ENCODE peak calls at places on chromosomes 5 and 9, in nine cellular contexts. One of them, this sample, is unnamed.

GRCh38 chr5:144374637-144375036 is 204.0 kb downstream of the KCTD16 start:
- DNase-seq in body of pancreas: no peak
- DNase-seq in astrocyte of the cerebellum: no peak
- DNase-seq in foreskin fibroblast: no peak
- DNase-seq in posterior vena cava: no peak
- DNase-seq in AG04449: no peak
- DNase-seq in OCI-LY7: no peak
- DNase-seq in kidney tubule cell: no peak
- DNase-seq in stimulated activated CD4-positive, alpha-beta T cell treated with anti-CD3 and anti-CD28 coated beads, Interleukin-12 subunit alpha, Interleukin-12 subunit beta, amount 100 ng/mL, for 48 hours: no peak
- DNase-seq in this sample: no peak

GRCh38 chr5:37039824-37040223 is 163.3 kb downstream of the NIPBL start:
- DNase-seq in OCI-LY7: no peak
- DNase-seq in kidney tubule cell: no peak
- DNase-seq in posterior vena cava: no peak
- DNase-seq in body of pancreas: no peak
- DNase-seq in foreskin fibroblast: no peak
- DNase-seq in AG04449: no peak
- DNase-seq in astrocyte of the cerebellum: no peak
- DNase-seq in stimulated activated CD4-positive, alpha-beta T cell treated with anti-CD3 and anti-CD28 coated beads, Interleukin-12 subunit alpha, Interleukin-12 subunit beta, amount 100 ng/mL, for 48 hours: no peak
- DNase-seq in this sample: no peak

GRCh38 chr9:116795859-116796258 is 108.8 kb downstream of the TRIM32 start:
- DNase-seq in body of pancreas: no peak
- DNase-seq in stimulated activated CD4-positive, alpha-beta T cell treated with anti-CD3 and anti-CD28 coated beads, Interleukin-12 subunit alpha, Interleukin-12 subunit beta, amount 100 ng/mL, for 48 hours: no peak
- DNase-seq in posterior vena cava: no peak
- DNase-seq in AG04449: no peak
- DNase-seq in astrocyte of the cerebellum: no peak
- DNase-seq in kidney tubule cell: no peak
- DNase-seq in OCI-LY7: no peak
- DNase-seq in foreskin fibroblast: no peak
- DNase-seq in this sample: no peak

GRCh38 chr5:172820046-172820767 is 13.8 kb upstream of the ERGIC1 start:
- DNase-seq in foreskin fibroblast: no peak
- DNase-seq in posterior vena cava: no peak
- DNase-seq in kidney tubule cell: peak
- DNase-seq in AG04449: no peak
- DNase-seq in OCI-LY7: no peak
- DNase-seq in stimulated activated CD4-positive, alpha-beta T cell treated with anti-CD3 and anti-CD28 coated beads, Interleukin-12 subunit alpha, Interleukin-12 subunit beta, amount 100 ng/mL, for 48 hours: peak
- DNase-seq in body of pancreas: peak
- DNase-seq in astrocyte of the cerebellum: peak
- DNase-seq in this sample: no peak

GRCh38 chr9:136946228-136946892 is 1.3 kb downstream of the C8G start:
- DNase-seq in AG04449: no peak
- DNase-seq in body of pancreas: no peak
- DNase-seq in kidney tubule cell: no peak
- DNase-seq in posterior vena cava: no peak
- DNase-seq in astrocyte of the cerebellum: no peak
- DNase-seq in stimulated activated CD4-positive, alpha-beta T cell treated with anti-CD3 and anti-CD28 coated beads, Interleukin-12 subunit alpha, Interleukin-12 subunit beta, amount 100 ng/mL, for 48 hours: no peak
- DNase-seq in OCI-LY7: no peak
- DNase-seq in foreskin fibroblast: no peak
- DNase-seq in this sample: peak

GRCh38 chr9:109488791-109489492 is 9.2 kb downstream of the PTPN3 start:
- DNase-seq in astrocyte of the cerebellum: no peak
- DNase-seq in body of pancreas: no peak
- DNase-seq in AG04449: no peak
- DNase-seq in posterior vena cava: no peak
- DNase-seq in OCI-LY7: no peak
- DNase-seq in stimulated activated CD4-positive, alpha-beta T cell treated with anti-CD3 and anti-CD28 coated beads, Interleukin-12 subunit alpha, Interleukin-12 subunit beta, amount 100 ng/mL, for 48 hours: no peak
- DNase-seq in foreskin fibroblast: no peak
- DNase-seq in kidney tubule cell: peak
- DNase-seq in this sample: no peak

GRCh38 chr9:93555370-93555769 is 21.0 kb upstream of the PHF2 start:
- DNase-seq in posterior vena cava: no peak
- DNase-seq in foreskin fibroblast: no peak
- DNase-seq in astrocyte of the cerebellum: no peak
- DNase-seq in kidney tubule cell: no peak
- DNase-seq in AG04449: no peak
- DNase-seq in body of pancreas: no peak
- DNase-seq in OCI-LY7: no peak
- DNase-seq in stimulated activated CD4-positive, alpha-beta T cell treated with anti-CD3 and anti-CD28 coated beads, Interleukin-12 subunit alpha, Interleukin-12 subunit beta, amount 100 ng/mL, for 48 hours: no peak
- DNase-seq in this sample: no peak

GRCh38 chr5:31007672-31008071 is 185.8 kb upstream of the CDH6 start:
- DNase-seq in AG04449: no peak
- DNase-seq in stimulated activated CD4-positive, alpha-beta T cell treated with anti-CD3 and anti-CD28 coated beads, Interleukin-12 subunit alpha, Interleukin-12 subunit beta, amount 100 ng/mL, for 48 hours: no peak
- DNase-seq in OCI-LY7: no peak
- DNase-seq in astrocyte of the cerebellum: no peak
- DNase-seq in foreskin fibroblast: no peak
- DNase-seq in kidney tubule cell: no peak
- DNase-seq in body of pancreas: no peak
- DNase-seq in posterior vena cava: no peak
- DNase-seq in this sample: no peak

GRCh38 chr5:118984602-118985001 is 3.7 kb downstream of the DTWD2 start:
- DNase-seq in OCI-LY7: no peak
- DNase-seq in posterior vena cava: no peak
- DNase-seq in AG04449: peak
- DNase-seq in astrocyte of the cerebellum: peak
- DNase-seq in kidney tubule cell: peak
- DNase-seq in foreskin fibroblast: peak
- DNase-seq in stimulated activated CD4-positive, alpha-beta T cell treated with anti-CD3 and anti-CD28 coated beads, Interleukin-12 subunit alpha, Interleukin-12 subunit beta, amount 100 ng/mL, for 48 hours: no peak
- DNase-seq in body of pancreas: no peak
- DNase-seq in this sample: no peak

GRCh38 chr9:33447404-33448158 is at the start of gene AQP3:
- DNase-seq in AG04449: no peak
- DNase-seq in kidney tubule cell: peak
- DNase-seq in foreskin fibroblast: peak
- DNase-seq in OCI-LY7: peak
- DNase-seq in stimulated activated CD4-positive, alpha-beta T cell treated with anti-CD3 and anti-CD28 coated beads, Interleukin-12 subunit alpha, Interleukin-12 subunit beta, amount 100 ng/mL, for 48 hours: peak
- DNase-seq in body of pancreas: peak
- DNase-seq in astrocyte of the cerebellum: no peak
- DNase-seq in posterior vena cava: peak
- DNase-seq in this sample: peak

GRCh38 chr5:159785639-159786038 is 130.6 kb upstream of the ADRA1B start:
- DNase-seq in astrocyte of the cerebellum: no peak
- DNase-seq in foreskin fibroblast: peak
- DNase-seq in stimulated activated CD4-positive, alpha-beta T cell treated with anti-CD3 and anti-CD28 coated beads, Interleukin-12 subunit alpha, Interleukin-12 subunit beta, amount 100 ng/mL, for 48 hours: no peak
- DNase-seq in kidney tubule cell: no peak
- DNase-seq in posterior vena cava: no peak
- DNase-seq in body of pancreas: no peak
- DNase-seq in AG04449: no peak
- DNase-seq in OCI-LY7: no peak
- DNase-seq in this sample: no peak

GRCh38 chr9:37913480-37914153 is 9.7 kb upstream of the SLC25A51 start:
- DNase-seq in AG04449: no peak
- DNase-seq in body of pancreas: peak
- DNase-seq in kidney tubule cell: peak
- DNase-seq in astrocyte of the cerebellum: no peak
- DNase-seq in posterior vena cava: peak
- DNase-seq in OCI-LY7: peak
- DNase-seq in stimulated activated CD4-positive, alpha-beta T cell treated with anti-CD3 and anti-CD28 coated beads, Interleukin-12 subunit alpha, Interleukin-12 subunit beta, amount 100 ng/mL, for 48 hours: peak
- DNase-seq in foreskin fibroblast: peak
- DNase-seq in this sample: peak

GRCh38 chr5:30401479-30402058 is 791.9 kb upstream of the CDH6 start:
- DNase-seq in AG04449: no peak
- DNase-seq in OCI-LY7: peak
- DNase-seq in stimulated activated CD4-positive, alpha-beta T cell treated with anti-CD3 and anti-CD28 coated beads, Interleukin-12 subunit alpha, Interleukin-12 subunit beta, amount 100 ng/mL, for 48 hours: no peak
- DNase-seq in kidney tubule cell: peak
- DNase-seq in foreskin fibroblast: no peak
- DNase-seq in posterior vena cava: no peak
- DNase-seq in body of pancreas: peak
- DNase-seq in astrocyte of the cerebellum: peak
- DNase-seq in this sample: no peak

GRCh38 chr9:99076483-99077171 is 28.3 kb upstream of the TGFBR1 start:
- DNase-seq in AG04449: no peak
- DNase-seq in kidney tubule cell: no peak
- DNase-seq in OCI-LY7: no peak
- DNase-seq in body of pancreas: no peak
- DNase-seq in foreskin fibroblast: no peak
- DNase-seq in astrocyte of the cerebellum: no peak
- DNase-seq in posterior vena cava: no peak
- DNase-seq in stimulated activated CD4-positive, alpha-beta T cell treated with anti-CD3 and anti-CD28 coated beads, Interleukin-12 subunit alpha, Interleukin-12 subunit beta, amount 100 ng/mL, for 48 hours: no peak
- DNase-seq in this sample: peak

GRCh38 chr5:8848997-8849585 is 696.8 kb downstream of the SEMA5A start:
- DNase-seq in foreskin fibroblast: peak
- DNase-seq in stimulated activated CD4-positive, alpha-beta T cell treated with anti-CD3 and anti-CD28 coated beads, Interleukin-12 subunit alpha, Interleukin-12 subunit beta, amount 100 ng/mL, for 48 hours: no peak
- DNase-seq in kidney tubule cell: peak
- DNase-seq in astrocyte of the cerebellum: no peak
- DNase-seq in body of pancreas: no peak
- DNase-seq in AG04449: peak
- DNase-seq in OCI-LY7: no peak
- DNase-seq in posterior vena cava: no peak
- DNase-seq in this sample: no peak

GRCh38 chr5:107919969-107920368 is 249.2 kb upstream of the EFNA5 start:
- DNase-seq in foreskin fibroblast: no peak
- DNase-seq in OCI-LY7: no peak
- DNase-seq in body of pancreas: no peak
- DNase-seq in posterior vena cava: no peak
- DNase-seq in astrocyte of the cerebellum: no peak
- DNase-seq in stimulated activated CD4-positive, alpha-beta T cell treated with anti-CD3 and anti-CD28 coated beads, Interleukin-12 subunit alpha, Interleukin-12 subunit beta, amount 100 ng/mL, for 48 hours: no peak
- DNase-seq in kidney tubule cell: no peak
- DNase-seq in AG04449: no peak
- DNase-seq in this sample: no peak

GRCh38 chr5:95327211-95327610 is 42.3 kb upstream of the MCTP1 start:
- DNase-seq in body of pancreas: no peak
- DNase-seq in stimulated activated CD4-positive, alpha-beta T cell treated with anti-CD3 and anti-CD28 coated beads, Interleukin-12 subunit alpha, Interleukin-12 subunit beta, amount 100 ng/mL, for 48 hours: no peak
- DNase-seq in OCI-LY7: no peak
- DNase-seq in astrocyte of the cerebellum: no peak
- DNase-seq in kidney tubule cell: peak
- DNase-seq in AG04449: no peak
- DNase-seq in posterior vena cava: no peak
- DNase-seq in foreskin fibroblast: no peak
- DNase-seq in this sample: no peak

GRCh38 chr5:156543348-156543747 is 216.4 kb downstream of the SGCD start:
- DNase-seq in OCI-LY7: no peak
- DNase-seq in stimulated activated CD4-positive, alpha-beta T cell treated with anti-CD3 and anti-CD28 coated beads, Interleukin-12 subunit alpha, Interleukin-12 subunit beta, amount 100 ng/mL, for 48 hours: no peak
- DNase-seq in foreskin fibroblast: no peak
- DNase-seq in kidney tubule cell: no peak
- DNase-seq in AG04449: no peak
- DNase-seq in posterior vena cava: no peak
- DNase-seq in astrocyte of the cerebellum: no peak
- DNase-seq in body of pancreas: no peak
- DNase-seq in this sample: no peak

GRCh38 chr9:136143215-136144001 is 24.7 kb upstream of the TMEM250 start:
- DNase-seq in kidney tubule cell: no peak
- DNase-seq in body of pancreas: peak
- DNase-seq in AG04449: no peak
- DNase-seq in foreskin fibroblast: no peak
- DNase-seq in astrocyte of the cerebellum: no peak
- DNase-seq in posterior vena cava: no peak
- DNase-seq in stimulated activated CD4-positive, alpha-beta T cell treated with anti-CD3 and anti-CD28 coated beads, Interleukin-12 subunit alpha, Interleukin-12 subunit beta, amount 100 ng/mL, for 48 hours: no peak
- DNase-seq in OCI-LY7: peak
- DNase-seq in this sample: no peak

GRCh38 chr5:77011498-77011897 is 18.7 kb upstream of the AGGF1 start:
- DNase-seq in AG04449: no peak
- DNase-seq in stimulated activated CD4-positive, alpha-beta T cell treated with anti-CD3 and anti-CD28 coated beads, Interleukin-12 subunit alpha, Interleukin-12 subunit beta, amount 100 ng/mL, for 48 hours: no peak
- DNase-seq in OCI-LY7: no peak
- DNase-seq in body of pancreas: no peak
- DNase-seq in astrocyte of the cerebellum: no peak
- DNase-seq in posterior vena cava: no peak
- DNase-seq in kidney tubule cell: no peak
- DNase-seq in foreskin fibroblast: no peak
- DNase-seq in this sample: no peak

GRCh38 chr9:131092548-131093440 is 3.5 kb upstream of the AIF1L start:
- DNase-seq in AG04449: no peak
- DNase-seq in stimulated activated CD4-positive, alpha-beta T cell treated with anti-CD3 and anti-CD28 coated beads, Interleukin-12 subunit alpha, Interleukin-12 subunit beta, amount 100 ng/mL, for 48 hours: no peak
- DNase-seq in body of pancreas: no peak
- DNase-seq in astrocyte of the cerebellum: no peak
- DNase-seq in kidney tubule cell: no peak
- DNase-seq in foreskin fibroblast: no peak
- DNase-seq in OCI-LY7: no peak
- DNase-seq in posterior vena cava: no peak
- DNase-seq in this sample: no peak

GRCh38 chr5:135246605-135246922 is 152.5 kb downstream of the MACROH2A1 start:
- DNase-seq in OCI-LY7: no peak
- DNase-seq in kidney tubule cell: no peak
- DNase-seq in stimulated activated CD4-positive, alpha-beta T cell treated with anti-CD3 and anti-CD28 coated beads, Interleukin-12 subunit alpha, Interleukin-12 subunit beta, amount 100 ng/mL, for 48 hours: no peak
- DNase-seq in AG04449: no peak
- DNase-seq in astrocyte of the cerebellum: no peak
- DNase-seq in posterior vena cava: no peak
- DNase-seq in body of pancreas: no peak
- DNase-seq in foreskin fibroblast: no peak
- DNase-seq in this sample: peak

GRCh38 chr9:128757602-128758001 is 14.1 kb downstream of the ZER1 start:
- DNase-seq in kidney tubule cell: no peak
- DNase-seq in body of pancreas: no peak
- DNase-seq in posterior vena cava: no peak
- DNase-seq in astrocyte of the cerebellum: no peak
- DNase-seq in stimulated activated CD4-positive, alpha-beta T cell treated with anti-CD3 and anti-CD28 coated beads, Interleukin-12 subunit alpha, Interleukin-12 subunit beta, amount 100 ng/mL, for 48 hours: no peak
- DNase-seq in OCI-LY7: no peak
- DNase-seq in AG04449: no peak
- DNase-seq in foreskin fibroblast: no peak
- DNase-seq in this sample: no peak

GRCh38 chr9:80664327-80665210 is 1024.8 kb downstream of the TLE1 start:
- DNase-seq in AG04449: no peak
- DNase-seq in posterior vena cava: no peak
- DNase-seq in OCI-LY7: no peak
- DNase-seq in foreskin fibroblast: no peak
- DNase-seq in kidney tubule cell: peak
- DNase-seq in astrocyte of the cerebellum: no peak
- DNase-seq in stimulated activated CD4-positive, alpha-beta T cell treated with anti-CD3 and anti-CD28 coated beads, Interleukin-12 subunit alpha, Interleukin-12 subunit beta, amount 100 ng/mL, for 48 hours: no peak
- DNase-seq in body of pancreas: no peak
- DNase-seq in this sample: no peak

GRCh38 chr9:126885089-126885753 is 24.8 kb downstream of the ZBTB34 start:
- DNase-seq in astrocyte of the cerebellum: no peak
- DNase-seq in stimulated activated CD4-positive, alpha-beta T cell treated with anti-CD3 and anti-CD28 coated beads, Interleukin-12 subunit alpha, Interleukin-12 subunit beta, amount 100 ng/mL, for 48 hours: no peak
- DNase-seq in posterior vena cava: no peak
- DNase-seq in foreskin fibroblast: peak
- DNase-seq in AG04449: no peak
- DNase-seq in OCI-LY7: no peak
- DNase-seq in kidney tubule cell: peak
- DNase-seq in body of pancreas: no peak
- DNase-seq in this sample: no peak

GRCh38 chr5:83085106-83085505 is 7.8 kb downstream of the XRCC4 start:
- DNase-seq in stimulated activated CD4-positive, alpha-beta T cell treated with anti-CD3 and anti-CD28 coated beads, Interleukin-12 subunit alpha, Interleukin-12 subunit beta, amount 100 ng/mL, for 48 hours: no peak
- DNase-seq in posterior vena cava: no peak
- DNase-seq in foreskin fibroblast: no peak
- DNase-seq in kidney tubule cell: no peak
- DNase-seq in astrocyte of the cerebellum: no peak
- DNase-seq in AG04449: no peak
- DNase-seq in OCI-LY7: no peak
- DNase-seq in body of pancreas: no peak
- DNase-seq in this sample: no peak

GRCh38 chr5:68392608-68393007 is 177.1 kb downstream of the PIK3R1 start:
- DNase-seq in stimulated activated CD4-positive, alpha-beta T cell treated with anti-CD3 and anti-CD28 coated beads, Interleukin-12 subunit alpha, Interleukin-12 subunit beta, amount 100 ng/mL, for 48 hours: no peak
- DNase-seq in astrocyte of the cerebellum: no peak
- DNase-seq in kidney tubule cell: no peak
- DNase-seq in AG04449: no peak
- DNase-seq in posterior vena cava: no peak
- DNase-seq in OCI-LY7: peak
- DNase-seq in foreskin fibroblast: no peak
- DNase-seq in body of pancreas: no peak
- DNase-seq in this sample: no peak

GRCh38 chr5:178532666-178533065 is 57.5 kb downstream of the COL23A1 start:
- DNase-seq in kidney tubule cell: no peak
- DNase-seq in foreskin fibroblast: no peak
- DNase-seq in astrocyte of the cerebellum: no peak
- DNase-seq in posterior vena cava: peak
- DNase-seq in AG04449: no peak
- DNase-seq in stimulated activated CD4-positive, alpha-beta T cell treated with anti-CD3 and anti-CD28 coated beads, Interleukin-12 subunit alpha, Interleukin-12 subunit beta, amount 100 ng/mL, for 48 hours: no peak
- DNase-seq in OCI-LY7: no peak
- DNase-seq in body of pancreas: no peak
- DNase-seq in this sample: peak

GRCh38 chr5:14397717-14398116 is 183.9 kb upstream of the OTULINL start:
- DNase-seq in OCI-LY7: no peak
- DNase-seq in body of pancreas: peak
- DNase-seq in foreskin fibroblast: peak
- DNase-seq in stimulated activated CD4-positive, alpha-beta T cell treated with anti-CD3 and anti-CD28 coated beads, Interleukin-12 subunit alpha, Interleukin-12 subunit beta, amount 100 ng/mL, for 48 hours: no peak
- DNase-seq in posterior vena cava: no peak
- DNase-seq in kidney tubule cell: peak
- DNase-seq in AG04449: peak
- DNase-seq in astrocyte of the cerebellum: peak
- DNase-seq in this sample: no peak

GRCh38 chr5:119453045-119453383 is 717 bp downstream of the HSD17B4 start:
- DNase-seq in kidney tubule cell: peak
- DNase-seq in AG04449: no peak
- DNase-seq in astrocyte of the cerebellum: no peak
- DNase-seq in posterior vena cava: no peak
- DNase-seq in stimulated activated CD4-positive, alpha-beta T cell treated with anti-CD3 and anti-CD28 coated beads, Interleukin-12 subunit alpha, Interleukin-12 subunit beta, amount 100 ng/mL, for 48 hours: no peak
- DNase-seq in body of pancreas: peak
- DNase-seq in foreskin fibroblast: peak
- DNase-seq in OCI-LY7: peak
- DNase-seq in this sample: no peak

GRCh38 chr5:149656576-149657182 is 73.4 kb upstream of the PPARGC1B start:
- DNase-seq in AG04449: no peak
- DNase-seq in foreskin fibroblast: no peak
- DNase-seq in posterior vena cava: no peak
- DNase-seq in kidney tubule cell: peak
- DNase-seq in OCI-LY7: peak
- DNase-seq in stimulated activated CD4-positive, alpha-beta T cell treated with anti-CD3 and anti-CD28 coated beads, Interleukin-12 subunit alpha, Interleukin-12 subunit beta, amount 100 ng/mL, for 48 hours: peak
- DNase-seq in body of pancreas: peak
- DNase-seq in astrocyte of the cerebellum: no peak
- DNase-seq in this sample: no peak